ENCODE peak calls at places on chromosomes 11 and 22, in nine cellular contexts. U, V, D, G, R, L, Q, W and J are unnamed samples.

GRCh38 chr11:82988936-82989627 is 82.6 kb downstream of the RAB30 start:
- DNase-seq in U (no peak), Q (no peak), D (peak), V (no peak), L (no peak), R (no peak), G (no peak), W (no peak), J (peak)

GRCh38 chr11:61815790-61816735 is 740 bp downstream of the FADS1 start:
- DNase-seq in L (peak), G (peak), D (peak), Q (no peak), V (no peak), U (peak), R (no peak), W (peak), J (peak)

GRCh38 chr11:1936781-1937615 is 10.1 kb upstream of the MRPL23 start:
- DNase-seq in V (no peak), G (no peak), L (peak), R (no peak), U (no peak), Q (no peak), W (no peak), D (no peak), J (no peak)

GRCh38 chr22:28808716-28809355 is 8.5 kb upstream of the XBP1 start:
- DNase-seq in Q (no peak), W (no peak), G (no peak), R (no peak), L (no peak), D (no peak), V (no peak), U (no peak), J (no peak)

GRCh38 chr11:116353517-116353916 is 419.3 kb downstream of the BUD13 start:
- DNase-seq in R (no peak), D (no peak), Q (no peak), U (no peak), L (no peak), W (no peak), V (no peak), G (no peak), J (peak)

GRCh38 chr11:67572305-67572704 is 11.3 kb upstream of the GSTP1 start:
- DNase-seq in U (no peak), Q (no peak), D (no peak), G (no peak), L (no peak), R (no peak), V (no peak), W (no peak), J (no peak)

GRCh38 chr11:91653091-91653754 is 571.4 kb upstream of the FAT3 start:
- DNase-seq in R (no peak), G (no peak), L (no peak), W (no peak), U (no peak), D (no peak), V (no peak), Q (no peak), J (no peak)

GRCh38 chr22:19795617-19796008 is 35.0 kb downstream of the TBX1 start:
- DNase-seq in D (no peak), R (no peak), Q (no peak), L (no peak), W (no peak), V (no peak), G (no peak), U (no peak), J (no peak)

GRCh38 chr22:31055322-31056159 is 25.6 kb upstream of the SMTN start:
- DNase-seq in U (peak), L (peak), D (peak), G (peak), R (no peak), V (peak), Q (no peak), W (peak), J (peak)

GRCh38 chr11:119375629-119376196 is 5.8 kb downstream of the USP2 start:
- DNase-seq in L (no peak), G (peak), Q (no peak), D (peak), W (no peak), V (no peak), R (no peak), U (no peak), J (no peak)

GRCh38 chr22:27754247-27754887 is 47.2 kb downstream of the MN1 start:
- DNase-seq in R (no peak), W (peak), V (no peak), G (no peak), U (no peak), D (no peak), L (no peak), Q (no peak), J (no peak)

GRCh38 chr11:111064118-111064517 is 181.4 kb upstream of the POU2AF2 start:
- DNase-seq in D (no peak), V (no peak), W (no peak), L (no peak), G (peak), R (no peak), Q (no peak), U (no peak), J (no peak)

GRCh38 chr11:12137938-12138731 is 27.7 kb downstream of the MICAL2 start:
- DNase-seq in G (peak), V (no peak), L (no peak), Q (no peak), U (no peak), D (peak), R (no peak), W (no peak), J (no peak)

GRCh38 chr11:96760306-96760705 is 370.5 kb downstream of the JRKL start:
- DNase-seq in R (no peak), Q (no peak), D (no peak), V (no peak), L (no peak), G (no peak), W (no peak), U (no peak), J (no peak)

GRCh38 chr22:29256606-29257325 is 11.0 kb downstream of the RHBDD3 start:
- DNase-seq in D (no peak), W (no peak), R (no peak), U (no peak), G (no peak), V (no peak), L (no peak), Q (no peak), J (no peak)

GRCh38 chr11:106917973-106918372 is 100.3 kb downstream of the GUCY1A2 start:
- DNase-seq in V (no peak), D (peak), R (no peak), L (peak), U (no peak), Q (no peak), W (no peak), G (peak), J (peak)

GRCh38 chr22:37330200-37331033 is 48.1 kb downstream of the CYTH4 start:
- DNase-seq in U (no peak), D (peak), V (peak), W (no peak), L (peak), G (peak), Q (no peak), R (no peak), J (no peak)

GRCh38 chr11:108364159-108364558 is 103.2 kb downstream of the C11orf65 start:
- DNase-seq in V (no peak), D (no peak), R (no peak), L (no peak), W (no peak), U (no peak), Q (no peak), G (peak), J (no peak)

GRCh38 chr11:1335264-1335810 is 25.9 kb upstream of the TOLLIP start:
- DNase-seq in Q (no peak), L (no peak), W (no peak), U (no peak), D (no peak), G (no peak), R (no peak), V (no peak), J (no peak)

GRCh38 chr11:9594267-9595046 is 21.0 kb downstream of the WEE1 start:
- DNase-seq in L (peak), G (peak), W (no peak), V (no peak), Q (no peak), U (peak), D (no peak), R (no peak), J (no peak)

GRCh38 chr11:72085836-72086475 is 5.3 kb downstream of the LRRC51 start:
- DNase-seq in W (no peak), D (no peak), R (no peak), Q (no peak), V (peak), U (no peak), G (no peak), L (no peak), J (no peak)

GRCh38 chr22:42623301-42623751 is 8.6 kb upstream of the POLDIP3 start:
- DNase-seq in W (no peak), D (no peak), Q (no peak), L (no peak), V (no peak), R (no peak), U (no peak), G (no peak), J (no peak)